ENCODE peak calls at places on chromosomes 2 and 18, in five cellular contexts. J is HCT116, G is GM23248, I is neural progenitor cell, O is SK-N-SH. T is an unnamed sample.

GRCh38 chr18:7382631-7383335 is 151.9 kb downstream of the LRRC30 start:
- DNase-seq in J (no peak), G (no peak), I (no peak), O (no peak), T (no peak)

GRCh38 chr2:212227755-212228154 is 310.8 kb downstream of the ERBB4 start:
- DNase-seq in J (peak; percentile 52), G (peak; percentile 91), I (no peak), O (no peak), T (peak; percentile 82)

GRCh38 chr18:8121942-8122480 is 487.2 kb upstream of the RAB12 start:
- DNase-seq in J (peak; percentile 33), G (peak; percentile 93), I (no peak), O (no peak), T (peak; percentile 53)

GRCh38 chr18:44067201-44067600 is 613.5 kb upstream of the SETBP1 start:
- DNase-seq in J (no peak), G (no peak), I (no peak), O (no peak), T (no peak)

GRCh38 chr2:73291461-73292315 is 1.7 kb downstream of the EGR4 start:
- DNase-seq in J (no peak), G (no peak), I (peak; percentile 79), O (peak; percentile 94), T (no peak)

GRCh38 chr2:187576906-187577305 is 22.7 kb upstream of the TFPI start:
- DNase-seq in J (no peak), G (no peak), I (peak; percentile 36), O (no peak), T (no peak)

GRCh38 chr2:130728549-130729310 is at the start of gene GPR148:
- DNase-seq in J (no peak), G (no peak), I (no peak), O (no peak), T (no peak)

GRCh38 chr2:159873136-159873728 is 75.2 kb upstream of the CD302 start:
- DNase-seq in J (no peak), G (no peak), I (peak; percentile 39), O (no peak), T (no peak)

GRCh38 chr2:191352536-191352935 is 107.3 kb downstream of the MYO1B start:
- DNase-seq in J (no peak), G (peak; percentile 88), I (no peak), O (no peak), T (peak; percentile 65)

GRCh38 chr2:200622106-200622505 is 36.3 kb downstream of the AOX1 start:
- DNase-seq in J (no peak), G (peak; percentile 15), I (no peak), O (no peak), T (no peak)

GRCh38 chr2:223613017-223613950 is 11.1 kb upstream of the SCG2 start:
- DNase-seq in J (peak; percentile 89), G (peak; percentile 99), I (peak; percentile 55), O (peak; percentile 69), T (peak; percentile 91)

GRCh38 chr2:169507698-169508097 is 1.8 kb upstream of the KLHL41 start:
- DNase-seq in J (no peak), G (peak; percentile 69), I (no peak), O (no peak), T (peak; percentile 85)

GRCh38 chr2:69123182-69123581 is 110.2 kb downstream of the ANTXR1 start:
- DNase-seq in J (no peak), G (peak; percentile 23), I (no peak), O (no peak), T (no peak)

GRCh38 chr2:210591663-210592062 is 35.3 kb downstream of the CPS1 start:
- DNase-seq in J (no peak), G (no peak), I (no peak), O (no peak), T (no peak)

GRCh38 chr2:23425338-23425871 is 40.4 kb downstream of the KLHL29 start:
- DNase-seq in J (no peak), G (no peak), I (peak; percentile 34), O (no peak), T (no peak)

GRCh38 chr2:189149981-189150380 is 29.6 kb downstream of the COL5A2 start:
- DNase-seq in J (no peak), G (peak; percentile 80), I (no peak), O (no peak), T (peak; percentile 60)

GRCh38 chr2:239776441-239777033 is 248.6 kb downstream of the NDUFA10 start:
- DNase-seq in J (no peak), G (no peak), I (no peak), O (no peak), T (no peak)

GRCh38 chr18:55041366-55041765 is 82.1 kb upstream of the CCDC68 start:
- DNase-seq in J (no peak), G (no peak), I (no peak), O (no peak), T (no peak)

GRCh38 chr2:145688156-145688555 is 1168.2 kb upstream of the ZEB2 start:
- DNase-seq in J (no peak), G (no peak), I (no peak), O (no peak), T (no peak)

GRCh38 chr2:130851624-130852382 is 15.1 kb downstream of the ARHGEF4 start:
- DNase-seq in J (no peak), G (no peak), I (no peak), O (no peak), T (peak; percentile 53)

GRCh38 chr2:197598450-197598849 is 76.9 kb downstream of the RFTN2 start:
- DNase-seq in J (no peak), G (no peak), I (no peak), O (no peak), T (no peak)

GRCh38 chr2:197600306-197600705 is 75.1 kb downstream of the RFTN2 start:
- DNase-seq in J (no peak), G (no peak), I (no peak), O (no peak), T (no peak)

GRCh38 chr2:197604117-197604516 is 71.3 kb downstream of the RFTN2 start:
- DNase-seq in J (no peak), G (no peak), I (no peak), O (no peak), T (no peak)

GRCh38 chr2:197596751-197597150 is 78.6 kb downstream of the RFTN2 start:
- DNase-seq in J (no peak), G (no peak), I (no peak), O (no peak), T (no peak)

GRCh38 chr2:197599285-197599965 is 76.0 kb downstream of the RFTN2 start:
- DNase-seq in J (peak; percentile 46), G (peak; percentile 58), I (peak; percentile 16), O (peak; percentile 48), T (peak; percentile 69)
- TF ChIP-seq EZH2phosphoT487 in J (no peak), G (no peak), I (no peak), O (no peak), T (no peak)

GRCh38 chr2:26571316-26571715 is 69.8 kb downstream of the CIB4 start:
- DNase-seq in J (no peak), G (no peak), I (no peak), O (no peak), T (no peak)

GRCh38 chr2:26569216-26570082 is 71.7 kb downstream of the CIB4 start:
- DNase-seq in J (no peak), G (no peak), I (no peak), O (no peak), T (no peak)

GRCh38 chr2:26568076-26568890 is 72.9 kb downstream of the CIB4 start:
- DNase-seq in J (no peak), G (no peak), I (no peak), O (no peak), T (no peak)

GRCh38 chr2:26567534-26567933 is 73.6 kb downstream of the CIB4 start:
- DNase-seq in J (no peak), G (no peak), I (no peak), O (no peak), T (no peak)

DNA sequence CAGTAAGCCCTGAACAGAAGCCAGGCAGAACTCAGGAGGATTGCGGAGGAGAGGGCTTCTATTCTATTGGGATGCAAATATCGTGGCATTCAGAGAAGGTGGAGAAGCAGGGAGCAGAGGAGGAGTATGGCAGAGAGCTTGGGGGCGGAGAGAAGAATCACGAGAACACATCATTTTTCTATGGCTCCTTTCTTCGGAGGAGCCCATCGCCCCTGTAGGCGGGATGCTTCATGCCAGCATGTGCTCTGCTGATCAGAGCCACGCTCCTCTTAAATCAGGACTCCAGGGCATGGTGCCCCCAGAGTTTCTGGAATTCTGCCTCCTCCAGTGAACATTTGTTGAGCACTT is 71.1 kb downstream of the CIB4 start:
- DNase-seq in J (no peak), G (no peak), I (no peak), O (no peak), T (no peak)
- H3K27me3 ChIP-seq in J (no peaks in the 10 kb centered on the region), G (peaks cover 74% of the 10 kb centered on the region), I (peaks cover 5% of the 10 kb centered on the region), O (peaks cover 87% of the 10 kb centered on the region), T (peaks cover 84% of the 10 kb centered on the region)

GRCh38 chr2:96860065-96861029 is 2.5 kb upstream of the ANKRD39 start:
- DNase-seq in J (no peak), G (no peak), I (no peak), O (peak; percentile 21), T (no peak)

GRCh38 chr2:96863575-96864342 is 5.9 kb upstream of the ANKRD39 start:
- DNase-seq in J (no peak), G (no peak), I (no peak), O (no peak), T (no peak)

GRCh38 chr2:96859338-96859649 is 1.5 kb upstream of the ANKRD39 start:
- DNase-seq in J (no peak), G (no peak), I (no peak), O (no peak), T (no peak)

GRCh38 chr2:96859681-96860064 is 1.9 kb upstream of the ANKRD39 start:
- DNase-seq in J (no peak), G (no peak), I (no peak), O (no peak), T (no peak)

GRCh38 chr2:96861074-96861473 is 3.3 kb upstream of the ANKRD39 start:
- DNase-seq in J (no peak), G (no peak), I (no peak), O (no peak), T (no peak)
- H3K9ac ChIP-seq in J (no peak overlapping the region), G (no peak overlapping the region), I (no peak overlapping the region), O (no peak overlapping the region), T (no peak overlapping the region)

DNA sequence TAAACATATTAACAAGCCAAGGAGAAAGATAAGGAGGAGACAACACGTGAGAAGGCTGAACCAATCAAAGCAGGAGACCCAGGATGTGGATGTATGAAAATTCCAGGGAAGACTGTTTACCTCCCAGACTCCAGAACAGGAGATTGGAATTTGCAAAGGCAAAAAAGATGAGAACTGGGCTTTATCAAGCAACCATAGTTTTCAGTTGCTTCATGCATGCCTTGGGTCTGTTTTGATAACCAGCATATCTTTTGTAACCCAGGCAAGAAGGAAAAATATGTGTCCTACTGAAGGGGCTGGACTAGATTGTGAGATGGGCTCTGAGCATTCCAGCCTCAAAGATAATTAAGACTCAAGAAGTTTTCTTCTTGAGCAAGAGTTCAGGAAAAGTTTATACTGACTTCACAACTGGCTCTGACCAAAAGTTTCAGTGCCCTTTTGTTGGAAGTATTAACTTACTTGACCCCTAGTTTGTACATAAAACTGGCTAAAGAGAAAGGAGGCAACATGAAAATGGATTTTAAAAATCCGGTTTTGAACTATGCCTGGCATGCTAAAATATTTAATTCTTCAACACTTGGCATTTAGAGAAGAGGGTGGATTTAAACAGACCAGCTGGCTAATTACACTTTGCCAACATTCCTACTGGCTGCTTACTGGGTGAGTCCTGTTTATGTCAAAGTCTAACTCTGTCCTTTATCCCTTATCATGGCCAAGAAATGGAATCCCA is 79.3 kb upstream of the CD28 start:
- DNase-seq in J (no peak), G (peak; percentile 75), I (no peak), O (no peak), T (no peak)
- TF ChIP-seq EZH2phosphoT487 in J (no peak), G (no peak), I (no peak), O (no peak), T (no peak)

GRCh38 chr2:96324716-96325037 is 440 bp upstream of the ITPRIPL1 start:
- DNase-seq in J (no peak), G (no peak), I (no peak), O (no peak), T (no peak)
- H3K27me3 ChIP-seq in J (no peaks in the 10 kb centered on the region), G (peaks cover 24% of the 10 kb centered on the region), I (peaks cover 68% of the 10 kb centered on the region), O (no peaks in the 10 kb centered on the region), T (peaks cover 11% of the 10 kb centered on the region)

GRCh38 chr2:144084114-144084661 is 435.7 kb downstream of the ZEB2 start:
- DNase-seq in J (no peak), G (peak; percentile 85), I (no peak), O (no peak), T (peak; percentile 82)
- H3K9ac ChIP-seq in J (no peak overlapping the region), G (peak overlapping the region; percentile 11), I (no peak overlapping the region), O (no peak overlapping the region), T (peak overlapping the region; percentile 41)

T was measured in PC-3.